ENCODE peak calls at places on chromosomes 7 and 10, in ten cellular contexts. W is GM23248, G is right atrium auricular region, L is heart right ventricle, N is SJSA1, M is mesendoderm, Z is A673, T is cardiac muscle cell, S is OCI-LY7, R is tibial artery. A is an unnamed sample. For H3K36me3, the result is how much of the 10 kb centered on the place peaks cover.

GRCh38 chr7:135165862-135166261 is 4.6 kb downstream of the CYREN start:
- DNase-seq in W (no peak), G (no peak), L (no peak), N (no peak), M (no peak), Z (no peak), T (no peak), S (no peak), R (peak), A (no peak)

GRCh38 chr7:134290286-134290685 is 26.4 kb downstream of the SLC35B4 start:
- DNase-seq in W (peak), G (no peak), L (no peak), N (no peak), M (peak), Z (no peak), T (no peak), S (no peak), R (no peak), A (no peak)

GRCh38 chr10:33208166-33208565 is 126.3 kb downstream of the NRP1 start:
- DNase-seq in W (no peak), G (no peak), L (no peak), N (no peak), M (no peak), Z (no peak), T (no peak), S (no peak), R (no peak), A (no peak)

GRCh38 chr10:2111936-2112335 is 374.6 kb upstream of the ADARB2 start:
- DNase-seq in W (no peak), G (no peak), L (no peak), N (peak), M (peak), Z (no peak), T (no peak), S (no peak), R (no peak), A (peak)

GRCh38 chr10:62852961-62853702 is 37.0 kb upstream of the EGR2 start:
- DNase-seq in W (no peak), G (no peak), L (no peak), N (no peak), M (no peak), Z (no peak), T (no peak), S (peak), R (no peak), A (no peak)

GRCh38 chr7:47039899-47040298 is 542.0 kb downstream of the TNS3 start:
- DNase-seq in W (peak), G (no peak), L (no peak), N (no peak), M (no peak), Z (no peak), T (no peak), S (no peak), R (no peak), A (no peak)

GRCh38 chr10:61163403-61163802 is 219.4 kb upstream of the RHOBTB1 start:
- DNase-seq in W (no peak), G (no peak), L (no peak), N (no peak), M (no peak), Z (no peak), T (no peak), S (no peak), R (no peak), A (no peak)

GRCh38 chr10:3595736-3596135 is 189.3 kb downstream of the KLF6 start:
- DNase-seq in W (no peak), G (no peak), L (no peak), N (no peak), M (no peak), Z (no peak), T (no peak), S (no peak), R (no peak), A (no peak)

GRCh38 chr7:138000081-138000701 is 1.7 kb downstream of the CREB3L2 start:
- DNase-seq in W (peak), G (peak), L (peak), N (peak), M (peak), Z (peak), T (peak), S (peak), R (peak), A (peak)

GRCh38 chr7:99618726-99619125 is 2.0 kb downstream of the ZSCAN25 start:
- DNase-seq in W (peak), G (no peak), L (no peak), N (peak), M (peak), Z (no peak), T (no peak), S (no peak), R (peak), A (no peak)

GRCh38 chr10:97224483-97225435 is 39.0 kb upstream of the SLIT1 start:
- DNase-seq in W (peak), G (no peak), L (no peak), N (no peak), M (no peak), Z (no peak), T (no peak), S (no peak), R (no peak), A (no peak)

GRCh38 chr7:142088022-142088714 is 23.4 kb upstream of the MGAM2 start:
- DNase-seq in W (peak), G (no peak), L (no peak), N (no peak), M (no peak), Z (no peak), T (no peak), S (no peak), R (no peak), A (no peak)

GRCh38 chr10:21372651-21373410 is 152.7 kb downstream of the SKIDA1 start:
- DNase-seq in W (peak), G (peak), L (no peak), N (peak), M (peak), Z (peak), T (peak), S (peak), R (peak), A (peak)

GRCh38 chr7:74452748-74453320 is 872 bp upstream of the GTF2IRD1 start:
- DNase-seq in W (peak), G (no peak), L (no peak), N (no peak), M (no peak), Z (no peak), T (no peak), S (no peak), R (peak), A (peak)

GRCh38 chr10:48467669-48468068 is 137.2 kb downstream of the ARHGAP22 start:
- DNase-seq in W (no peak), G (no peak), L (no peak), N (peak), M (no peak), Z (no peak), T (no peak), S (no peak), R (no peak), A (no peak)

GRCh38 chr7:150345012-150345411 is 3.6 kb upstream of the RARRES2 start:
- DNase-seq in W (no peak), G (no peak), L (no peak), N (no peak), M (no peak), Z (no peak), T (no peak), S (no peak), R (no peak), A (no peak)

GRCh38 chr7:140656548-140657515 is 15.9 kb upstream of the ADCK2 start:
- DNase-seq in W (peak), G (no peak), L (no peak), N (no peak), M (no peak), Z (no peak), T (peak), S (peak), R (peak), A (no peak)

GRCh38 chr7:30726296-30727006 is 25.5 kb upstream of the INMT start:
- DNase-seq in W (no peak), G (no peak), L (no peak), N (no peak), M (peak), Z (no peak), T (no peak), S (peak), R (no peak), A (no peak)
- H3K27ac ChIP-seq in W (no peak), G (no peak), L (no peak), N (no peak), M (no peak), Z (no peak), T (no peak), S (peak), R (no peak), A (no peak)

DNA sequence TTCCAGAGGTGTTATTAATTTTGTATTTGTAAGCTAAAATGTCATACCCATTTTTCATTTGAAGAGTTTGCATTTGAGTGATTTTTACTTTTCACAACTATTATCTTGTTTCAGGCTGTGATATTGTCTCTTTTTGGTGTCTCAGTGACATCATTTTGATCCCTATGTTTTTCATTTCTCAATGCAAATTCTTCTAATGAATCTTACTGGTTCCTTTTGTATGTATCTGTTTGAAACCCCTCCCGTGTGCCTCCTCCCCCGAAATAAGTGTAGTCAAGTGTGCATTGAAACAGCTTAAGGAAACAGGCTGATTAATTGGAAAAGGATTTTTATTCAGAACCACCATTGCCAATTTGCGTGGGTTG is 77.8 kb downstream of the SHH start:
- DNase-seq in W (peak), G (no peak), L (no peak), N (no peak), M (no peak), Z (no peak), T (no peak), S (no peak), R (no peak), A (no peak)
- H3K36me3 ChIP-seq in W (under half), G (under half), L (under half), N (half or more), M (under half), Z (under half), T (under half), S (half or more), R (under half), A (under half)

DNA sequence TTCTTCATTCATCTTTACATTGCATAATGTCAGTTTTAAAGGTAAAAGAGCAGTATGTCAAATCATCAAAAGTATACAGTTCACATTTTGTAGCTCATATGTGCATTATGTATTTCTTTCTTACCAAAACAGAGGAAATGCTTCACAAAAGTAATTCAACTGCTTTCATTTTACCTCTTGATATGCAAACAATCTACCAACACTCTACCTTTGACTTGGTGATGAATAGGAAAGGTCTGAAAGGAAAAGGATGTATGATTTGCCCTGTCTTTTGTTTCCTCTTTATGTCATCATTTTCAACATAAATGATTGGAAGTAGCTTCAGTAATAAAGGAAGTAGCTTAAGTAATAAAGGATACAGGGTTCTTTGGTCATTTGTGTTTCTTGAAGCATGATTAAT is 846.7 kb downstream of the NXPH1 start:
- DNase-seq in W (no peak), G (no peak), L (no peak), N (no peak), M (no peak), Z (no peak), T (no peak), S (no peak), R (no peak), A (no peak)
- H3K4me3 ChIP-seq in W (no peak), G (no peak), L (no peak), N (no peak), M (no peak), Z (no peak), T (no peak), S (no peak), R (no peak), A (no peak)

DNA sequence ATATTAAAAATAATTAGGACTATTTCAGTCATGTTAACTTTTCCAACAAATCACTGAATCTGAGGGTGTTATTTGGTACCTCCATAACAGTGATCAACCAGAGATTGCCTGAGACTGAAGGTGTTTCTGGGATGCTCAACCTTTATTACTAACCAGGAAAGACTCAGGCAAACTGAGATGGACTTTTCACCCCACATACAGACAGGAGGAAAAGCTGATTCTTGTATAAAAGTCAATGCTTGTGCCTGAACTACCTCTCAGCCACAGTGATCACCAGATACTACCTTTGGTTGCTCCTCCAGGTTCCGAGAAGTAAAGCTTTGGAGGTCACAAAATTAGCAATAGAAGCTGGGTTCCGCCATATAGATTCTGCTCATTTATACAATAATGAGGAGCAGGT is 1.9 kb downstream of the AKR1C3 start:
- DNase-seq in W (no peak), G (no peak), L (no peak), N (no peak), M (no peak), Z (no peak), T (no peak), S (no peak), R (no peak), A (no peak)
- H3K27ac ChIP-seq in W (no peak), G (peak), L (peak), N (no peak), M (no peak), Z (peak), T (no peak), S (no peak), R (no peak), A (no peak)

GRCh38 chr10:59807629-59808620 is 54.7 kb upstream of the MRLN start:
- DNase-seq in W (no peak), G (no peak), L (peak), N (no peak), M (no peak), Z (peak), T (no peak), S (no peak), R (peak), A (no peak)

GRCh38 chr10:59812541-59813122 is 59.4 kb upstream of the MRLN start:
- DNase-seq in W (no peak), G (no peak), L (no peak), N (no peak), M (no peak), Z (no peak), T (no peak), S (no peak), R (no peak), A (no peak)

GRCh38 chr10:59808896-59809643 is 55.8 kb upstream of the MRLN start:
- DNase-seq in W (peak), G (peak), L (peak), N (peak), M (peak), Z (peak), T (peak), S (peak), R (peak), A (peak)

GRCh38 chr10:59805043-59805442 is 51.8 kb upstream of the MRLN start:
- DNase-seq in W (peak), G (no peak), L (no peak), N (no peak), M (peak), Z (peak), T (peak), S (peak), R (no peak), A (peak)

GRCh38 chr10:59809644-59809974 is 56.4 kb upstream of the MRLN start:
- DNase-seq in W (no peak), G (no peak), L (no peak), N (no peak), M (no peak), Z (no peak), T (no peak), S (no peak), R (no peak), A (no peak)
- H3K36me3 ChIP-seq in W (under half), G (half or more), L (half or more), N (half or more), M (under half), Z (under half), T (half or more), S (half or more), R (half or more), A (under half)

DNA sequence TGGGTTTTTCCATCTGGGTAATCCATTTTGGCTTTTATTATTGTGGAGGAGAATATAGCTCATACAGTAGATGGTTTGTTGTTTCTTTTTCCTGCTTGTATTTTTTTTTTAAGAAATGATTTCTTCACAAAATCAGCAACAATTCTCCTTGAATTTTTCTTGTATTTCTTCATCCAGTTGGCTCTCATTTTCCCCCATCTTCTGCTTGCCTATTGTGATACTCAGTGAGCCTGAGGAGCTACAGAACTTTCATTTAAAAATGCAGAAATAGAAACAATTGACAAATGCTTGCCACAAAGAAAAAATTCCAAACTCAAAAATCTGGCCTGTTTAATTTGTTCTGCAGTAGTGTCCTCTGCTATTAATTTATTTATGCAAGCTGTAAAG is 90.4 kb upstream of the OIT3 start:
- DNase-seq in W (peak), G (no peak), L (no peak), N (no peak), M (no peak), Z (no peak), T (no peak), S (no peak), R (no peak), A (no peak)
- H3K4me3 ChIP-seq in W (peak), G (peak), L (peak), N (no peak), M (no peak), Z (no peak), T (no peak), S (no peak), R (no peak), A (peak)

GRCh38 chr10:76285012-76285411 is 853.6 kb downstream of the LRMDA start:
- DNase-seq in W (peak), G (no peak), L (no peak), N (no peak), M (no peak), Z (no peak), T (no peak), S (no peak), R (no peak), A (no peak)

GRCh38 chr10:76282122-76283030 is 851.0 kb downstream of the LRMDA start:
- DNase-seq in W (no peak), G (no peak), L (no peak), N (no peak), M (no peak), Z (peak), T (no peak), S (no peak), R (no peak), A (no peak)

GRCh38 chr10:76286536-76286935 is 855.1 kb downstream of the LRMDA start:
- DNase-seq in W (peak), G (no peak), L (no peak), N (no peak), M (no peak), Z (no peak), T (no peak), S (no peak), R (no peak), A (no peak)

GRCh38 chr10:76281704-76282103 is 850.3 kb downstream of the LRMDA start:
- DNase-seq in W (no peak), G (no peak), L (no peak), N (no peak), M (no peak), Z (no peak), T (no peak), S (no peak), R (no peak), A (no peak)

DNA sequence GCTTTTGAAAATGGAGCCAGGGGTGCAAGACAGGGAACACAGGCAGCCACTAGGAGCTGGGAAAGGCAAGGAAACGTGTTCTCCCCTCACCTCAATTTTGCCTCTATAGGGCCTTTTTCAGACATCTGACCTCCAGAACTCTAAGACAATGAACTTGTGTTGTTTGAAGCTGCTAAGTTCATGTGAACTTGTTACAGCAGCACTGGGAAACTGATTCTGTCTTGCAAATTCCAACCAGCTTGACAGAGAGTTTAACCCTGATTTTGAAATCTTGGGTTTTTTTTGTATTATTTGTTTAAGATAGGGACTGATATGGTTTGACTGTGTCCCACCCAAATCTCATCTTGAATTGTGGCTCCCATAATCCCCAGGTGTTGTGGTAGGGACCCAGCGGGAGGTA is 852.9 kb downstream of the LRMDA start:
- DNase-seq in W (no peak), G (no peak), L (no peak), N (no peak), M (no peak), Z (no peak), T (no peak), S (no peak), R (no peak), A (no peak)
- H3K27ac ChIP-seq in W (peak), G (no peak), L (no peak), N (no peak), M (no peak), Z (no peak), T (no peak), S (no peak), R (no peak), A (no peak)

GRCh38 chr10:115845958-115846357 is 427.0 kb downstream of the GFRA1 start:
- DNase-seq in W (no peak), G (no peak), L (no peak), N (no peak), M (no peak), Z (no peak), T (no peak), S (no peak), R (no peak), A (no peak)

GRCh38 chr10:115846528-115846927 is 426.5 kb downstream of the GFRA1 start:
- DNase-seq in W (no peak), G (no peak), L (no peak), N (no peak), M (no peak), Z (no peak), T (no peak), S (no peak), R (no peak), A (no peak)

GRCh38 chr10:115849197-115849596 is 423.8 kb downstream of the GFRA1 start:
- DNase-seq in W (no peak), G (no peak), L (no peak), N (no peak), M (no peak), Z (no peak), T (no peak), S (no peak), R (no peak), A (no peak)

GRCh38 chr10:115844592-115844991 is 428.4 kb downstream of the GFRA1 start:
- DNase-seq in W (no peak), G (no peak), L (no peak), N (no peak), M (no peak), Z (no peak), T (peak), S (no peak), R (no peak), A (no peak)
- H3K36me3 ChIP-seq in W (under half), G (under half), L (under half), N (under half), M (under half), Z (under half), T (under half), S (under half), R (under half), A (under half)

GRCh38 chr7:29033584-29033983 is 75.5 kb upstream of the TRIL start:
- DNase-seq in W (no peak), G (no peak), L (no peak), N (no peak), M (no peak), Z (no peak), T (no peak), S (no peak), R (no peak), A (no peak)
- H3K4me3 ChIP-seq in W (no peak), G (no peak), L (no peak), N (no peak), M (no peak), Z (no peak), T (no peak), S (no peak), R (no peak), A (no peak)